ENCODE peak calls at places on chromosomes 11 and 22, in seven cellular contexts. Q is psoas muscle; W is effector memory CD4-positive, alpha-beta T cell; A is heart right ventricle; G is cardiac muscle cell; O is Caco-2; U is transverse colon. R is an unnamed sample. For H3K9me3, the result is how much of the 10 kb centered on the place peaks cover.

GRCh38 chr11:46951864-46952263 is 15.3 kb downstream of the CSTPP1 start:
- DNase-seq in Q (no peak), W (no peak), A (no peak), G (no peak), O (no peak), U (no peak), R (no peak)

GRCh38 chr11:29395555-29396072 is 621.2 kb downstream of the KCNA4 start:
- DNase-seq in Q (no peak), W (no peak), A (no peak), G (no peak), O (no peak), U (no peak), R (no peak)

GRCh38 chr11:110490886-110491285 is 61.1 kb downstream of the FDX1 start:
- DNase-seq in Q (peak), W (no peak), A (no peak), G (no peak), O (no peak), U (no peak), R (no peak)

GRCh38 chr11:15159085-15159484 is 44.4 kb downstream of the INSC start:
- DNase-seq in Q (no peak), W (no peak), A (no peak), G (no peak), O (peak), U (no peak), R (no peak)

GRCh38 chr22:19291580-19292261 is at the start of gene CLTCL1:
- DNase-seq in Q (peak), W (peak), A (peak), G (peak), O (peak), U (peak), R (peak)

GRCh38 chr11:6681949-6682348 is 1.2 kb downstream of the MRPL17 start:
- DNase-seq in Q (no peak), W (no peak), A (no peak), G (peak), O (no peak), U (no peak), R (peak)

GRCh38 chr22:36391648-36392047 is 3.9 kb upstream of the MYH9 start:
- DNase-seq in Q (no peak), W (no peak), A (no peak), G (no peak), O (no peak), U (peak), R (no peak)

GRCh38 chr11:134957540-134958335 is 545.7 kb upstream of the B3GAT1 start:
- DNase-seq in Q (no peak), W (no peak), A (no peak), G (no peak), O (no peak), U (no peak), R (no peak)

DNA sequence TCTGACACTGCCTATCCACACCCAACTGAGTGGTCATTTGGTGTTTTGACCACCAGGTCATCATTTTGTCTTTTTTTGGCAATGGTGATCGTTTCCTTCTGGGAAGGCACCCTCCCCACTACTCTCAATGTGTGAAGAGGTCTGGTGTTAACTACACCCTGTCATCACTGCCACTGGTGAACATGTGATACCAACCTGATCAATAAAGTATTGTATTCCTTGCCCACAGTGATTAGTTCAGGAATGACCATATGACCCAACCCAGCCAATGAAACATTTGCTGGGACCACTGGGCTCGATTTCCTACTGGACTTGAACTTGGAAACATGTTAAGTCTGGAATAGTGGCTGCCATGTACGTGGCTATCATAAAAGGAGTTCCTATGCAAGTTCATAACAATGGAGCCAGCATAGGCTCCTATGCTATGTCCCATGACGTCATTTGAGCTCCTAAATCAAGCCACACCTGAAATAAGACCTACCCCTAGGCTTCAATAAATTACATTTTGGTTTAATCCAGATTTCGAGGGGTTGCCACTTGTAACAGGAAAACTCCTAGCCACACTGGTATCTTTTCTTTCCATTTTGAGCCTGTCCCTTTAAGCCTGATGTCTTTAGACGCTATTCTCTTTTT is 51.1 kb downstream of the CHST1 start:
- DNase-seq in Q (no peak), W (no peak), A (no peak), G (no peak), O (no peak), U (no peak), R (no peak)
- H3K4me3 ChIP-seq in Q (no peak), W (no peak), A (no peak), G (no peak), O (no peak), U (no peak), R (no peak)

DNA sequence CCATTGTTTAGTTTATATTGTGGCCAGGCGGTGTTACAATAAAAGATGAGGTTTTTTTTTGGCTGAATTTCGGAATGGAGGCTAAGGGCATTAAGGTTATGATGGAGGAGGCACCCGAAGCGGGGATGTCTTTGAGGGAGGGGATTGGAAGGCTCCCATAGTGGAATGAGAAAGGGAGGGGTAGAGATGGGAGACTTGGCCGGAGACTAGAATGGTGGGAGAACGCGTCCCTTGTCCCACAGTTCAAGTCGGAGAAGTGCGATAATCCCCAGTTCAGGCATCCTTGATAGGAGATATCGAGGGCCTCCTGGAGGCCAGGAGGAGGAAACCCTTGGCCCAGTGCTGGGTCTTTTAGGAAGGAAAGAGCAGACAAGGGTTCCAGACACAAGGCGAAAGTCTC is 21.6 kb downstream of the ZNF195 start:
- DNase-seq in Q (no peak), W (no peak), A (no peak), G (no peak), O (no peak), U (no peak), R (no peak)
- H3K9me3 ChIP-seq in Q (half or more), W (half or more), A (under half), G (under half), O (under half), U (half or more), R (under half)

GRCh38 chr22:31138126-31138525 is 2.2 kb downstream of the PLA2G3 start:
- DNase-seq in Q (no peak), W (no peak), A (no peak), G (no peak), O (no peak), U (no peak), R (no peak)
- H3K4me3 ChIP-seq in Q (no peak), W (no peak), A (no peak), G (no peak), O (no peak), U (no peak), R (no peak)

GRCh38 chr11:68479390-68479789 is 18.8 kb downstream of the PPP6R3 start:
- DNase-seq in Q (no peak), W (no peak), A (no peak), G (no peak), O (no peak), U (no peak), R (no peak)
- H3K9me3 ChIP-seq in Q (under half), W (under half), A (under half), G (under half), O (under half), U (under half), R (under half)

GRCh38 chr22:43110927-43111623 is 525 bp downstream of the BIK start:
- DNase-seq in Q (no peak), W (peak), A (no peak), G (peak), O (peak), U (peak), R (no peak)
- H3K4me3 ChIP-seq in Q (peak), W (peak), A (peak), G (peak), O (peak), U (peak), R (peak)

DNA sequence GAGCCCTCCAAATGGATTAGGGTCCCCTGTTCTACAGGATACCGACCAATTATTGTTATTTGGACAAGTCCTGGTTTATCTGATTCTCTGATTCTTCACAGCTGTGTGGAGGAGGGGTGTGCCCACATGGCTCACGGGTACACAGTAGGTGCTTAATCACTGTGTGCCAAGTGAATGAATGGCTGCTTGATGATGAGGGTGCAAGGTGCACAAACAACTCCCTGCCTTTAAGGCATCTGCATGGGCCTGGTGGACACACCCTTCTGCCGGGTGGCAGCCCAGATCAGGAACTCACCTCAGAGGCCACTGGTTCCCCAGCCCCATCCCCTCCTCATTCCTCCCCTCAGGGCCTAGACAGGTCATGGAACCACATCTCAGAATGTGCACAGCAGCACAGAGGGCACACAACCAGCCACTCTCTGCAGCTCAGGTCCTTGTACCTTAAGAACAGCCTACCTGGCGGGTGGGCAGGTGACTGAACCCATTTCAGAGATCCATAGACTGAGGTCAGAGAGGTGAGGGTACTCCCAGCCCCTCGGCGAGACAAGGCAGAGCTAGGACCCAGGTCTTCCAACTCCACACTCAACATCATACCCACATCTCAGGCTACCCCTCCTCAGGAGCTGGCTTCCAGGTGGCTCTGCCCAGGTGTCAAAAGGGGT is 50.3 kb downstream of the SHANK2 start:
- DNase-seq in Q (no peak), W (no peak), A (no peak), G (no peak), O (no peak), U (no peak), R (no peak)
- H3K9me3 ChIP-seq in Q (under half), W (under half), A (under half), G (under half), O (under half), U (under half), R (under half)

GRCh38 chr11:65785329-65786007 is 1.4 kb upstream of the OVOL1 start:
- DNase-seq in Q (no peak), W (no peak), A (no peak), G (no peak), O (no peak), U (no peak), R (no peak)
- H3K4me3 ChIP-seq in Q (no peak), W (no peak), A (no peak), G (no peak), O (no peak), U (no peak), R (no peak)

GRCh38 chr11:2661173-2662023 is 38.4 kb downstream of the KCNQ1OT1 start:
- DNase-seq in Q (no peak), W (no peak), A (no peak), G (no peak), O (no peak), U (no peak), R (no peak)
- H3K9me3 ChIP-seq in Q (under half), W (under half), A (under half), G (under half), O (half or more), U (under half), R (under half)

DNA sequence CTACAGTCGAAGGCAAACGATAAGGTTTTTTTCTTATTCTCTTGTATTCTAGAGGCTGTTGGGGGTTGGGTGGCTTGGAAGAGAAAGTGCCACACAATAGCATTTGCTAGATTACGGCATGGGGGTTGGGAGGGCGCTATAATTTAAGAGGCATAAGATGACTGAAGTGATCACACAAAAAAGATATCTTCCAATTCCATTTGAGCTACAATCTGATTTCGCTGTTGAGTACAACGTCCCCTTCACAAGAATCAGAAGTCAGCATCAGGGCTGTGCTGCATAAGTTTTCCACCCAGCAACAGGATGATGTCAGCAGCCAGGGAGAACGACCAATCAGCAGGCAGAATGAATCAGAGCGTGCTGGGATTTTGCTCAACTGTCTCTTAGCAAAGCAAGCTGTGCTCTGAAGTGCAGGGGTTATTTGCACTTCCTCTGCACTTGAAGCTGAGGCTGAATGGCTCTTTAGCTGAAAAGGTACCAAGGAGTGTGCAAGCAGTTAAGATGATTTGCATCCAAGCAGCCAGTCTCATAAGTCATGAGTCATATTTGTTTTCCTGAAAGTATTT is 23.2 kb upstream of the SESN3 start:
- DNase-seq in Q (peak), W (peak), A (peak), G (peak), O (peak), U (peak), R (peak)
- H3K4me3 ChIP-seq in Q (peak), W (peak), A (peak), G (peak), O (peak), U (no peak), R (peak)

R was measured in SJCRH30.